ENCODE peak calls at places on chromosomes 13 and 19, in eight cellular contexts. J, V, W, X, B, P, G and D are unnamed samples.

GRCh38 chr13:22162889-22163288 is 492.0 kb downstream of the FGF9 start:
- DNase-seq in J (no peak), V (no peak), W (no peak), X (no peak), B (no peak), P (no peak), G (peak), D (no peak)

GRCh38 chr13:76519685-76520084 is 366.5 kb downstream of the KCTD12 start:
- DNase-seq in J (no peak), V (no peak), W (no peak), X (no peak), B (no peak), P (no peak), G (no peak), D (no peak)

GRCh38 chr19:14475251-14476073 is at the start of gene PTGER1:
- DNase-seq in J (no peak), V (no peak), W (peak), X (peak), B (no peak), P (peak), G (no peak), D (peak)

GRCh38 chr13:100673831-100674362 is 698 bp downstream of the TMTC4 start:
- DNase-seq in J (peak), V (peak), W (peak), X (peak), B (peak), P (peak), G (peak), D (peak)

GRCh38 chr19:5165697-5166019 is 175.0 kb downstream of the PTPRS start:
- DNase-seq in J (no peak), V (no peak), W (no peak), X (no peak), B (no peak), P (no peak), G (no peak), D (no peak)

GRCh38 chr13:101529419-101529818 is 76.9 kb downstream of the ITGBL1 start:
- DNase-seq in J (no peak), V (no peak), W (no peak), X (peak), B (no peak), P (no peak), G (no peak), D (no peak)

GRCh38 chr19:12333162-12334159 is at the start of gene ZNF563:
- DNase-seq in J (peak), V (peak), W (peak), X (peak), B (peak), P (peak), G (peak), D (peak)

GRCh38 chr13:58935689-58936088 is 1228.0 kb downstream of the DIAPH3 start:
- DNase-seq in J (no peak), V (no peak), W (no peak), X (no peak), B (no peak), P (no peak), G (no peak), D (no peak)

GRCh38 chr13:59391696-59392095 is 772.0 kb downstream of the DIAPH3 start:
- DNase-seq in J (no peak), V (peak), W (peak), X (peak), B (no peak), P (peak), G (peak), D (no peak)

GRCh38 chr13:33323766-33324525 is 38.4 kb upstream of the STARD13 start:
- DNase-seq in J (no peak), V (no peak), W (no peak), X (no peak), B (no peak), P (no peak), G (no peak), D (no peak)

GRCh38 chr13:105814219-105814901 is 721.1 kb downstream of the EFNB2 start:
- DNase-seq in J (no peak), V (no peak), W (peak), X (no peak), B (no peak), P (no peak), G (no peak), D (no peak)

GRCh38 chr19:32916969-32917611 is 47.5 kb upstream of the SLC7A9 start:
- DNase-seq in J (no peak), V (no peak), W (no peak), X (no peak), B (no peak), P (no peak), G (no peak), D (no peak)

GRCh38 chr13:72677431-72677830 is 50.0 kb downstream of the MZT1 start:
- DNase-seq in J (no peak), V (no peak), W (no peak), X (no peak), B (no peak), P (no peak), G (no peak), D (no peak)

GRCh38 chr13:94169783-94170513 is 309.5 kb downstream of the DCT start:
- DNase-seq in J (peak), V (peak), W (no peak), X (peak), B (peak), P (no peak), G (no peak), D (peak)

GRCh38 chr13:76991432-76991795 is 467 bp upstream of the CLN5 start:
- DNase-seq in J (peak), V (peak), W (no peak), X (no peak), B (no peak), P (no peak), G (no peak), D (no peak)

GRCh38 chr19:1611353-1611752 is 6.1 kb upstream of the UQCR11 start:
- DNase-seq in J (no peak), V (no peak), W (no peak), X (no peak), B (no peak), P (no peak), G (no peak), D (no peak)

GRCh38 chr13:114115796-114116195 is 16.6 kb downstream of the RASA3 start:
- DNase-seq in J (no peak), V (peak), W (no peak), X (no peak), B (peak), P (peak), G (no peak), D (no peak)

GRCh38 chr19:39093761-39094160 is 9.6 kb downstream of the ACP7 start:
- DNase-seq in J (no peak), V (no peak), W (no peak), X (peak), B (no peak), P (no peak), G (no peak), D (no peak)

GRCh38 chr19:40584007-40584406 is 7.3 kb downstream of the SHKBP1 start:
- DNase-seq in J (no peak), V (no peak), W (peak), X (no peak), B (no peak), P (no peak), G (no peak), D (no peak)

GRCh38 chr13:22594041-22594440 is 586.7 kb upstream of the SGCG start:
- DNase-seq in J (no peak), V (no peak), W (no peak), X (no peak), B (no peak), P (no peak), G (no peak), D (no peak)

GRCh38 chr19:19111967-19112580 is 26.2 kb downstream of the TMEM161A start:
- DNase-seq in J (no peak), V (no peak), W (no peak), X (no peak), B (peak), P (no peak), G (no peak), D (no peak)

GRCh38 chr13:113305208-113305607 is 8.2 kb downstream of the LAMP1 start:
- DNase-seq in J (peak), V (no peak), W (no peak), X (peak), B (no peak), P (no peak), G (no peak), D (no peak)

GRCh38 chr19:14450168-14450874 is 17.2 kb downstream of the PKN1 start:
- DNase-seq in J (no peak), V (peak), W (peak), X (no peak), B (no peak), P (no peak), G (no peak), D (no peak)

GRCh38 chr13:91346848-91347211 is 657 bp upstream of the MIR17HG start:
- DNase-seq in J (no peak), V (peak), W (peak), X (peak), B (no peak), P (peak), G (peak), D (peak)

GRCh38 chr19:46932346-46932745 is 71.5 kb downstream of the ARHGAP35 start:
- DNase-seq in J (no peak), V (no peak), W (no peak), X (no peak), B (no peak), P (no peak), G (no peak), D (no peak)

GRCh38 chr13:39266426-39266825 is 228.2 kb downstream of the NHLRC3 start:
- DNase-seq in J (no peak), V (no peak), W (no peak), X (no peak), B (no peak), P (no peak), G (no peak), D (no peak)

GRCh38 chr13:71968025-71968424 is 101.0 kb upstream of the DACH1 start:
- DNase-seq in J (no peak), V (no peak), W (no peak), X (peak), B (no peak), P (no peak), G (no peak), D (no peak)

GRCh38 chr19:56096665-56097064 is 24.4 kb downstream of the ZNF787 start:
- DNase-seq in J (no peak), V (peak), W (no peak), X (no peak), B (no peak), P (no peak), G (no peak), D (no peak)

GRCh38 chr19:32294871-32295438 is 50.5 kb upstream of the ZNF507 start:
- DNase-seq in J (no peak), V (no peak), W (no peak), X (no peak), B (no peak), P (no peak), G (no peak), D (no peak)